ENCODE peak calls at places on chromosome 7, in four cellular contexts. A is lower leg skin, L is A549, P is astrocyte of the spinal cord. B is an unnamed sample.

GRCh38 chr7:26490631-26491624 is 199.3 kb downstream of the SNX10 start:
- DNase-seq in L (no peak), A (peak; percentile 81), P (no peak), B (no peak)

GRCh38 chr7:137953043-137953691 is 48.7 kb downstream of the CREB3L2 start:
- DNase-seq in A (no peak), P (peak; percentile 86), L (no peak), B (no peak)

GRCh38 chr7:46446151-46446550 is 525.1 kb upstream of the IGFBP3 start:
- DNase-seq in A (no peak), L (no peak), P (no peak), B (no peak)

GRCh38 chr7:79876769-79877362 is 257.8 kb upstream of the GNAI1 start:
- DNase-seq in A (no peak), L (no peak), P (peak; percentile 92), B (peak; percentile 33)

GRCh38 chr7:137592232-137592896 is 248.8 kb upstream of the PTN start:
- DNase-seq in A (no peak), P (peak; percentile 83), L (peak; percentile 44), B (peak; percentile 59)

GRCh38 chr7:124022551-124022950 is 10.3 kb downstream of the TMEM229A start:
- DNase-seq in P (no peak), A (no peak), L (no peak), B (no peak)

GRCh38 chr7:136687693-136688322 is 180.6 kb upstream of the CHRM2 start:
- DNase-seq in P (peak; percentile 31), A (no peak), L (peak; percentile 3), B (peak; percentile 7)

GRCh38 chr7:134886353-134887057 is 99.8 kb upstream of the AGBL3 start:
- DNase-seq in L (peak; percentile 14), P (peak; percentile 82), A (no peak), B (no peak)

GRCh38 chr7:1160665-1161010 is 642 bp upstream of the ZFAND2A start:
- DNase-seq in A (no peak), L (no peak), P (no peak), B (no peak)

GRCh38 chr7:621572-622285 is 102.1 kb upstream of the PDGFA start:
- DNase-seq in P (no peak), A (no peak), L (no peak), B (no peak)

GRCh38 chr7:141039366-141039765 is 24.6 kb upstream of the MRPS33 start:
- DNase-seq in L (no peak), A (no peak), P (no peak), B (no peak)

GRCh38 chr7:20164420-20165145 is 52.6 kb downstream of the MACC1 start:
- DNase-seq in A (no peak), L (no peak), P (peak; percentile 40), B (no peak)

GRCh38 chr7:20033621-20034200 is 183.5 kb downstream of the MACC1 start:
- DNase-seq in P (peak; percentile 56), A (no peak), L (no peak), B (peak; percentile 5)

DNA sequence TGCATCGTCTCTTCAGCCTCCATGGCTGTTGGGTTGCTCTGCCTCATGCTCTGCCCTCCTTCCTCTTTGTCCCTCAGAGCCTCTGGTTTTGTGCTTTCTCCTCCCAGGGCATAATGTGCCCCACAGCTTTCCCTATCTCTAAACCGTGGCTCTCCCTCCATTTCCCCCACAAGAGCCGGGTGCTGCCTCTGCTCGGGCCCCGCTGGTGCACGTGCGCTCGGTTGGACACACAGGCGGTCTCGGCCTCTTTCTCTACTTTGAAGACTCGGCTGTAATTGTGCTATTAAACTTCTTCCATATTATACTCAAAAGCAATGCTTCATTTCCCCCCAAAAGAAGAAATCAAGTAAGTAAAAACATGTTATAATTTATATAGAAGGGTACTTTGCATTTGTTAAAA is 109.7 kb upstream of the KLF14 start:
- DNase-seq in A (no peak), L (no peak), P (no peak), B (no peak)
- H3K4me3 ChIP-seq in A (no peak overlapping the region), L (no peak overlapping the region), P (no peak overlapping the region), B (no peak overlapping the region)

DNA sequence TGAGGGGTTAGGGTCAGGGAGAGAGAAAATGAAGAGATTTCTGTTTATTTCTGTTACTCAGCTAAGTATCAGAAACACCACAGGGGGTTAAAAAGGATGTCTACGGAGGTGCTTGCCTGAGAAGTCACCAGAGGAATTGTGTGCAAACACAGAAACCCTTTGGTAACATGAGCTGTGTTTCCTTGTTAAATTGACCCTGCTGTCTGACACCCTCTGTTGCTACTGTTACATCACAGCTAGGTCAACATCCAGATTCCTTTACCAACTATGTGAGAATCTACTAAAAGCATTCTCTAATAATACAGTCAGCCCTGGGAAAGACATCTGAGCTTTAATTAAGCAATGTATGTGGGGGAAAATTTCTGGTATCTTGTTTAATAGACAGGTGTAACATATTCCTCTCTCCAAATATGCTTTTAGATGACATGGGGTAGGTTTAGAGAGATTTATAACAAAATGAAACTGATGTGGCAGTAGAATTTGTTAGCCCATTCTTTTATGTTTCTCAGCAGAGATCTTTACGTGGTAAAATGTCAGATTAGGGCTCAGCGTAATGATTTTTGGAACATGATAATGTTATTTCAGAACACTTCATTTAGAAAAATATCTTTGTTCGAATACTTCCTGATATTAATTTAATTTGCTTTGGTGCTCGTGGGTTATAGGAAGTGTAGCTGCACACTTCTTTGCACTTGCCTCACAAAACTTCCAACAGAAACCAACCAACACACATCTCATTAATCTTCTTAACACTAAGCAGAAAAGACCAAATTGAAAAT is 168.0 kb upstream of the AHR start:
- DNase-seq in P (peak; percentile 90), A (no peak), L (peak; percentile 84), B (peak; percentile 61)
- H3K4me3 ChIP-seq in P (no peak overlapping the region), A (no peak overlapping the region), L (peak overlapping the region; percentile 20), B (no peak overlapping the region)

GRCh38 chr7:88354999-88355398 is 48.3 kb upstream of the STEAP4 start:
- DNase-seq in A (no peak), L (no peak), P (no peak), B (no peak)

GRCh38 chr7:88358534-88358838 is 51.8 kb upstream of the STEAP4 start:
- DNase-seq in L (no peak), A (no peak), P (no peak), B (no peak)

GRCh38 chr7:88358881-88359280 is 52.2 kb upstream of the STEAP4 start:
- DNase-seq in P (no peak), L (no peak), A (no peak), B (no peak)

GRCh38 chr7:88357295-88357694 is 50.6 kb upstream of the STEAP4 start:
- DNase-seq in A (no peak), L (no peak), P (no peak), B (no peak)

GRCh38 chr7:88357794-88358533 is 51.3 kb upstream of the STEAP4 start:
- DNase-seq in P (no peak), L (no peak), A (no peak), B (no peak)
- H3K4me3 ChIP-seq in P (no peak overlapping the region), L (no peak overlapping the region), A (no peak overlapping the region), B (no peak overlapping the region)

DNA sequence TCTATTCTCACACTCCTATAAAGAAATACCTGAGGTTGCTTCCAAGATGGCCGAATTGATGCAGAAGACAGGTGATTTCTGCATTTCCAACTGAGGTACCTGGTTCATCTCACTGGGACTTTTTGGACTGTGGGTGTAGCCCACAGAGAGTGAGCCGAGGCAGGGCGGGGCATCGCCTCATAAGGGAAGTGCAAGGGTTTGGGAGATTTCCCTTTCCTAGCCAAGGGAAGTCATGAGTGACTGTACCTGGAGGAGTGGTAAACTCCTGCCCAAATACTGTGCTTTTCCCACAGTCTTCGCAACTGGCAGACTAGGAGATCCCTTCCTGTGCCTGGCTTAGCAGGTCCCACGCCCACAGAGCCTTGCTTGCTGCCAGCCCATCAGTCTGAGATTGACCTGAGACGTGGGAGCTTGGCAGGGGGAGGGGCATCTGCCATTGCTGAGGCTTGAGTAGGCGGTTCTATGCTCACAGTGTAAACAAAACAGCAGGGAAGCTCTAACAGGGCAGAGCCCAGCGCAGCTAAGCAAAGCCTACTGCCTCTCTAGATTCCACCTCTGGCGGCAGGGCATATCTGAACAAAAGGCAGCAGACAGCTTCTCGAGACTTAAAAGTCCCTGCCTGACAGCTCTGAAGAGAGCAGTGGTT is 152.2 kb downstream of the ARL4A start:
- DNase-seq in P (no peak), A (no peak), L (no peak), B (no peak)
- H3K4me3 ChIP-seq in P (no peak overlapping the region), A (no peak overlapping the region), L (no peak overlapping the region), B (no peak overlapping the region)

GRCh38 chr7:5695709-5696345 is 85.6 kb downstream of the RNF216 start:
- DNase-seq in A (no peak), L (no peak), P (peak; percentile 57), B (no peak)

GRCh38 chr7:5696346-5697100 is 84.9 kb downstream of the RNF216 start:
- DNase-seq in A (no peak), P (no peak), L (no peak), B (no peak)

GRCh38 chr7:5699467-5699866 is 82.0 kb downstream of the RNF216 start:
- DNase-seq in L (no peak), P (peak; percentile 30), A (no peak), B (no peak)

GRCh38 chr7:5699951-5700384 is 81.5 kb downstream of the RNF216 start:
- DNase-seq in P (peak; percentile 56), A (no peak), L (no peak), B (no peak)

DNA sequence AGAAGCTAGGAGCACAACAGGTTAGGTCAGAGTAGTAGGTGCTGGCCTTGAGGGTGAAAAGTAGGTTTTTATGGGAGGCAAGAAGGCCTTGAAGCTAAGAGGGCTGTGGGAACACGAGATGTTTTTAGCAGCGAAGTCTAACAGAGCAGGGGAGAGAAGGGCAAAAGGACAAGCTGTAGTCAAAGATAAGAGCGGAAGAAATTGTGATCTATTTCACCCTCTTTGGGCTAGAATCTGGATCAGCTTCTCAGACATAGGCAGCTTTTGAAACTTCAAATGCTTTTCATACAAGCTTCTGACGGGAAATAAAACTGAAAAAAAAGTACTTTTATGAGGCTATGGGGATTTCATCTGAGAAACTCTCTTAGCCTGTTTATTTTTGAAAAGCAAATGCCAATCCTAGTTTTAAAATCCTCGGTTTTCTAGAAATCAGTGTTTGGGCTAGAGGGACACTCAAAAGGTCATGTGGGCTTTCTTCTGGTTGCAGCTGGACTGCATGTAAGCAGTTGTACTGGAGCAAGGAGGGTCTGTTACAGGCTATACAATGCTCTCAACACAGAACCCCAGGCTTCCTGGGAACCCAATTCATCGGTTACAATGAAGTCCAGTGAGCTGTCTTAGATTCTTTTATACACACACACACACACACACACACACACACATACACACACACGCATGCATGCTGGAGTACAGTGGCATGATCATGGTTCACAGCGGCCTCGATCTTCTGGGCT is 83.5 kb downstream of the RNF216 start:
- DNase-seq in L (no peak), A (no peak), P (no peak), B (no peak)
- H3K4me3 ChIP-seq in L (no peak overlapping the region), A (no peak overlapping the region), P (no peak overlapping the region), B (no peak overlapping the region)

B was measured in Panc1.